ENCODE peak calls at places on chromosome 17, in four cellular contexts. P is brain microvascular endothelial cell, T is progenitor cell of endocrine pancreas, Z is GM06990. Y is an unnamed sample.
A peak's percentile ranks its signal among the peaks of the same experiment; 100 is the strongest.

GRCh38 chr17:72120878-72121163 is at the start of gene SOX9:
- DNase-seq in P (peak; percentile 93), T (peak; percentile 76), Z (peak; percentile 77), Y (peak; percentile 90)

GRCh38 chr17:30377574-30377973 is 1.2 kb upstream of the CPD start:
- DNase-seq in P (no peak), T (no peak), Z (no peak), Y (no peak)

GRCh38 chr17:46916211-46916610 is 6.7 kb upstream of the GOSR2 start:
- DNase-seq in P (no peak), T (no peak), Z (no peak), Y (no peak)

GRCh38 chr17:55735784-55736405 is 13.2 kb upstream of the TMEM100 start:
- DNase-seq in P (peak; percentile 45), T (no peak), Z (no peak), Y (peak; percentile 35)

GRCh38 chr17:72424505-72425117 is 303.8 kb downstream of the SOX9 start:
- DNase-seq in P (no peak), T (no peak), Z (peak; percentile 46), Y (no peak)

GRCh38 chr17:74545456-74546230 is at the start of gene CD300C:
- DNase-seq in P (no peak), T (no peak), Z (no peak), Y (peak; percentile 19)

GRCh38 chr17:7856081-7856791 is 1.1 kb downstream of the NAA38 start:
- DNase-seq in P (no peak), T (no peak), Z (no peak), Y (no peak)

GRCh38 chr17:68356520-68356919 is 65.2 kb downstream of the ARSG start:
- DNase-seq in P (peak; percentile 34), T (no peak), Z (peak; percentile 31), Y (peak; percentile 58)

GRCh38 chr17:7111784-7112526 is 2.7 kb downstream of the ASGR2 start:
- DNase-seq in P (no peak), T (no peak), Z (no peak), Y (no peak)

GRCh38 chr17:37488009-37488604 is 1.6 kb upstream of the DUSP14 start:
- DNase-seq in P (peak; percentile 97), T (no peak), Z (no peak), Y (no peak)

GRCh38 chr17:46056800-46057304 is 57.8 kb downstream of the STH start:
- DNase-seq in P (peak; percentile 79), T (no peak), Z (no peak), Y (no peak)

GRCh38 chr17:49708515-49709161 is 874 bp upstream of the SLC35B1 start:
- DNase-seq in P (no peak), T (no peak), Z (no peak), Y (no peak)

GRCh38 chr17:29585080-29585751 is 4.2 kb downstream of the GIT1 start:
- DNase-seq in P (no peak), T (no peak), Z (no peak), Y (peak; percentile 61)

GRCh38 chr17:57111386-57111785 is 26.3 kb downstream of the AKAP1 start:
- DNase-seq in P (no peak), T (no peak), Z (no peak), Y (no peak)

GRCh38 chr17:51097708-51098446 is 22.8 kb downstream of the SPAG9 start:
- DNase-seq in P (no peak), T (no peak), Z (no peak), Y (no peak)

GRCh38 chr17:29177541-29177870 is 2.7 kb downstream of the MYO18A start:
- DNase-seq in P (no peak), T (no peak), Z (no peak), Y (no peak)

GRCh38 chr17:4159761-4160160 is 16.8 kb downstream of the CYB5D2 start:
- DNase-seq in P (no peak), T (no peak), Z (no peak), Y (no peak)

GRCh38 chr17:718075-718474 is 3.4 kb upstream of the VPS53 start:
- DNase-seq in P (no peak), T (no peak), Z (no peak), Y (no peak)

GRCh38 chr17:30819941-30820705 is 4.4 kb downstream of the CRLF3 start:
- DNase-seq in P (no peak), T (no peak), Z (no peak), Y (no peak)

GRCh38 chr17:29699283-29699682 is 76.6 kb upstream of the CORO6 start:
- DNase-seq in P (no peak), T (no peak), Z (no peak), Y (no peak)

GRCh38 chr17:40158438-40158837 is 18.1 kb downstream of the CASC3 start:
- DNase-seq in P (no peak), T (no peak), Z (no peak), Y (no peak)

GRCh38 chr17:16491131-16491702 is 776 bp downstream of the LRRC75A start:
- DNase-seq in P (no peak), T (peak; percentile 26), Z (no peak), Y (peak; percentile 44)

GRCh38 chr17:20059728-20060188 is 50.6 kb downstream of the SPECC1 start:
- DNase-seq in P (no peak), T (no peak), Z (no peak), Y (peak; percentile 20)

GRCh38 chr17:49197346-49197998 is 12.9 kb downstream of the GNGT2 start:
- DNase-seq in P (no peak), T (no peak), Z (no peak), Y (no peak)

GRCh38 chr17:3763777-3764170 is 37.2 kb downstream of the ITGAE start:
- DNase-seq in P (no peak), T (no peak), Z (no peak), Y (no peak)

GRCh38 chr17:4978720-4979119 is 8.8 kb downstream of the CAMTA2 start:
- DNase-seq in P (no peak), T (no peak), Z (no peak), Y (no peak)

GRCh38 chr17:1377334-1377733 is 22.7 kb downstream of the YWHAE start:
- DNase-seq in P (no peak), T (no peak), Z (no peak), Y (no peak)

GRCh38 chr17:18041776-18042175 is 2.6 kb downstream of the GID4 start:
- DNase-seq in P (no peak), T (no peak), Z (no peak), Y (no peak)

GRCh38 chr17:40025559-40025958 is 10.3 kb downstream of the CSF3 start:
- DNase-seq in P (no peak), T (no peak), Z (no peak), Y (no peak)

GRCh38 chr17:72479113-72479512 is 358.3 kb downstream of the SOX9 start:
- DNase-seq in P (no peak), T (no peak), Z (no peak), Y (peak; percentile 27)

GRCh38 chr17:9644910-9645751 is at the start of gene USP43:
- DNase-seq in P (no peak), T (peak; percentile 67), Z (peak; percentile 29), Y (peak; percentile 67)
- TF ChIP-seq CTCF in P (no peak), T (no peak), Z (no peak), Y (no peak)

GRCh38 chr17:62666061-62666800 is 38.8 kb downstream of the MRC2 start:
- DNase-seq in P (no peak), T (no peak), Z (no peak), Y (no peak)
- TF ChIP-seq CTCF in P (no peak), T (no peak), Z (no peak), Y (no peak)

GRCh38 chr17:2592974-2593845 is at the start of gene PAFAH1B1:
- DNase-seq in P (peak; percentile 69), T (peak; percentile 93), Z (peak; percentile 90), Y (peak; percentile 98)
- TF ChIP-seq CTCF in P (no peak), T (no peak), Z (peak; percentile 16), Y (peak; percentile 26)

DNA sequence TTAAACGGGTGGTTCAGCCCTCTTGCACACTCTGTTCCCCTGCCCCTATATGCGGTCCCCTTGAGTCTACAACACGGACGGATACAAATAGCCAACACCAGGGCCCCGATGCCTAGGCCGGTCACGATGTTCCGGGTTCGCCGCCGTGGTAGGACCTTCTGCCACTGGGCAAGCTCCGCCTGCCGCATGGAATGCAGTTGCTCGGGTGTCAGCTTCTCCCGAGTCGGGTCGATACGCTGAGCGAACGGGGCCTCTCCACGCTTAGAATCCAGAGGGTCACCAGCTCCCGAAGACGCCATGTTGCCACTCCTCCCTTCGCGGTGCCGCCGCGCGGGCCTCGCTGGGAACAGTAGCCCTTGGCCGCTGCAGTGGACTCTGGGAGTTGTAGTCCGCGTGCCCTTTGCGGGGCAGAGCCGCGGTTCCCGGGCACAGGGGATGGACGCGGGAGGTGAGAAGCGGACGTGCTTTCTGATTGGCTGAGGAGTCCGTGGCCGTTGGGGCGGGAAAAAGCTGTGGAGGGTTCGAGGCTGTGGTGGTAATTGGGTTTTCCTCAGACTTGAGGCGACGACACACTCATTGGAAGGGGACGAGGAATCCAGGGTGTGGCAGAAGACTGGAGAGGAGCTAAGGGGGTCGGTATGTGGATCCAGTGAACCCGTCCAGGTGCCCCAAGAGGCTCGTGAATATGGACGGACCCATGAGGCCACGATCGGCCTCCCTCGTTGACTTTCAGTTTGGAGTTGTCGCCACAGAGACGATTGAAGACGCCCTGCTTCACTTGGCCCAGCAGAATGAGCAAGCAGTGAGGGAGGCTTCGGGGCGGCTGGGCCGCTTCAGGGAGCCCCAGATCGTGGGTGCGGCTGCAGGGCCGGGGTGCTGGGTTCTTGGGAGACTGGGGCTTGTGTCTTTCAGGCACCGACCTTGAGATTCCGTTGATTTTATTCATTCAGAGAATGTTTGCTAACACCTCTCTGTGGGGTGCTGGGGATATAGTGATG is at the start of the genes CNTD1 and COA3:
- DNase-seq in P (peak; percentile 78), T (peak; percentile 86), Z (peak; percentile 88), Y (peak; percentile 91)
- TF ChIP-seq CTCF in P (peak; percentile 24), T (peak; percentile 38), Z (no peak), Y (no peak)

DNA sequence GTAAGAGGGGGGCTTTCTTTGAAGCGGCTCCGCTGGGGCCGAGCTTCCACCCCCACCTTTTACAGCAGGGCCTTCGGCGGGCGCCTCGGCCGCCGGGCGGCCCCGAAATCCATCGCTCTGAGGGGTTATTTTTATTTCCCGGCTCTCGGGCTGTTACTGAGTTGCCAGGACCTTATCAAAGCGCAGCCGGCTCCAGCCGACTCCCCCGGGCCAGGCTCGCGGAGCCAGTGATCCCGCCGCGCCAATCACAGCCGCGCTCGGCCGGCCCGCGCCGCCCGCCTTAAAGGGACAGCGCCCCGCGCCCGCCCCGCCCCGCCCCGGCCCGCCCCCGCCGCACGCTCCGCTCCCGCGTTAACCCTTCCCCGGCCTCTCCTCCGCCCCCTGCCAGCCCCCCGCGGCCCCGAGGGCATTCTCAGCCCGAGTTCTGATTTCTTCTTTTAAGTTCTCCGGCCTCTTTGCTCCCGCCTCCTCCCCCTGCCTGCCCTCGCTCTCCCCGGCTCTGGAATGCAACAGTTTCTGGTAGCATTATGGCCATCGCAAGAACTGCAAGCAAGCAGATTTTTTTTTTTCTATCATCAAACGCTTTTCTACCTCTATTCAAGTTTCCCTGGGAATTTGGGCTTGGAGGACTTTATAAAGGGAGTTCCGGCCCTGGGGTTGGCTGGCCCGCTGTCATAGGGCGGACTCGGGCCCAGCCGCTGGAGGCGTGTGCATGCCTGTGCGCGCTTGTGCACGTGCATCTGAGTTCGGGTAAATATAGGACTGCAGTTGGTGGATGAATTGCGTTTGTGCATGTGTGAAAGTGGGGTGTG is at the start of gene AXIN2:
- DNase-seq in P (peak; percentile 87), T (peak; percentile 80), Z (peak; percentile 88), Y (peak; percentile 96)
- TF ChIP-seq CTCF in P (peak; percentile 40), T (peak; percentile 17), Z (no peak), Y (no peak)

GRCh38 chr17:44414394-44415155 is 25.1 kb upstream of the ITGA2B start:
- DNase-seq in P (no peak), T (no peak), Z (no peak), Y (no peak)

GRCh38 chr17:44408786-44409185 is 19.3 kb upstream of the ITGA2B start:
- DNase-seq in P (no peak), T (no peak), Z (no peak), Y (peak; percentile 41)

GRCh38 chr17:44409309-44410028 is 20.0 kb upstream of the ITGA2B start:
- DNase-seq in P (no peak), T (no peak), Z (no peak), Y (no peak)
- TF ChIP-seq CTCF in P (no peak), T (peak; percentile 30), Z (peak; percentile 41), Y (no peak)

Y was measured in GM20000.